ENCODE peak calls at places on chromosome 11, in five cellular contexts. G, Y, V, H and N are unnamed samples.

GRCh38 chr11:113574171-113574570 is 99.0 kb upstream of the DRD2 start:
- DNase-seq in H (no peak), G (no peak), V (no peak), Y (no peak), N (no peak)

GRCh38 chr11:22875869-22876473 is 15.7 kb upstream of the CCDC179 start:
- DNase-seq in Y (peak; percentile 83), H (peak; percentile 74), V (peak; percentile 54), G (peak; percentile 19), N (no peak)

GRCh38 chr11:67213251-67213650 is 53.0 kb upstream of the GRK2 start:
- DNase-seq in Y (no peak), G (no peak), H (no peak), V (no peak), N (no peak)

GRCh38 chr11:116466231-116466630 is 306.6 kb downstream of the BUD13 start:
- DNase-seq in V (no peak), H (no peak), Y (no peak), G (no peak), N (no peak)

GRCh38 chr11:117649656-117650055 is 147.4 kb downstream of the DSCAML1 start:
- DNase-seq in Y (no peak), V (no peak), G (no peak), H (no peak), N (no peak)

GRCh38 chr11:83617671-83618070 is 331.5 kb upstream of the CCDC90B start:
- DNase-seq in V (no peak), Y (no peak), G (no peak), H (no peak), N (no peak)

GRCh38 chr11:124897681-124898680 is at the start of gene ROBO4:
- DNase-seq in Y (no peak), H (no peak), G (no peak), V (no peak), N (no peak)

GRCh38 chr11:58286249-58286648 is 18.2 kb upstream of the OR10W1 start:
- DNase-seq in G (peak; percentile 3), V (no peak), Y (no peak), H (no peak), N (no peak)

GRCh38 chr11:134819026-134819425 is 407.0 kb upstream of the B3GAT1 start:
- DNase-seq in H (no peak), Y (no peak), G (no peak), V (no peak), N (no peak)

GRCh38 chr11:134944131-134944530 is 532.1 kb upstream of the B3GAT1 start:
- DNase-seq in V (no peak), H (no peak), Y (no peak), G (no peak), N (no peak)

GRCh38 chr11:86524603-86525352 is 147.6 kb downstream of the ME3 start:
- DNase-seq in Y (no peak), V (no peak), H (no peak), G (no peak), N (no peak)